ENCODE peak calls at places on chromosome 9, in eight cellular contexts. B is tibial artery; Z is GM23248; D is gastrocnemius medialis; O is adipocyte; K is tibial nerve; H is fibroblast of lung; P is CD4-positive, alpha-beta memory T cell. L is an unnamed sample. For H3K36me3 and H3K27me3, the result is how much of the 10 kb centered on the place peaks cover.

GRCh38 chr9:89670806-89671434 is 66.1 kb downstream of the GADD45G start:
- DNase-seq in B (no peak), Z (no peak), D (no peak), O (no peak), K (no peak), H (no peak), P (no peak), L (no peak)

GRCh38 chr9:19471737-19472648 is 63.2 kb downstream of the ACER2 start:
- DNase-seq in B (peak), Z (peak), D (peak), O (peak), K (no peak), H (peak), P (peak), L (peak)

GRCh38 chr9:35112257-35113020 is 3.2 kb downstream of the ATOSB start:
- DNase-seq in B (peak), Z (peak), D (no peak), O (peak), K (no peak), H (peak), P (no peak), L (peak)

GRCh38 chr9:19788614-19789271 is at the start of gene SLC24A2:
- DNase-seq in B (no peak), Z (no peak), D (no peak), O (no peak), K (no peak), H (no peak), P (no peak), L (no peak)

GRCh38 chr9:78644359-78644758 is 347.4 kb downstream of the PSAT1 start:
- DNase-seq in B (no peak), Z (peak), D (no peak), O (peak), K (no peak), H (no peak), P (no peak), L (no peak)

GRCh38 chr9:68996457-68996856 is 17.5 kb downstream of the PRKACG start:
- DNase-seq in B (no peak), Z (no peak), D (no peak), O (no peak), K (no peak), H (no peak), P (no peak), L (no peak)

GRCh38 chr9:84917366-84918063 is 248.0 kb downstream of the NTRK2 start:
- DNase-seq in B (no peak), Z (no peak), D (no peak), O (no peak), K (no peak), H (no peak), P (no peak), L (no peak)

GRCh38 chr9:131884222-131884621 is 144.3 kb upstream of the RAPGEF1 start:
- DNase-seq in B (no peak), Z (no peak), D (no peak), O (no peak), K (no peak), H (no peak), P (no peak), L (no peak)

GRCh38 chr9:85377751-85378289 is 363.9 kb downstream of the AGTPBP1 start:
- DNase-seq in B (no peak), Z (no peak), D (no peak), O (no peak), K (no peak), H (peak), P (no peak), L (no peak)

GRCh38 chr9:36572515-36573418 is at the start of gene MELK:
- DNase-seq in B (peak), Z (peak), D (peak), O (peak), K (peak), H (peak), P (peak), L (peak)

GRCh38 chr9:92636627-92637026 is 33.3 kb downstream of the IPPK start:
- DNase-seq in B (no peak), Z (no peak), D (no peak), O (no peak), K (no peak), H (no peak), P (no peak), L (no peak)

GRCh38 chr9:5622019-5622418 is 6.9 kb upstream of the RIC1 start:
- DNase-seq in B (no peak), Z (peak), D (no peak), O (peak), K (no peak), H (peak), P (no peak), L (peak)

GRCh38 chr9:118652258-118652657 is 717.0 kb downstream of the BRINP1 start:
- DNase-seq in B (no peak), Z (no peak), D (no peak), O (no peak), K (no peak), H (no peak), P (no peak), L (no peak)

GRCh38 chr9:82490019-82490499 is 501.5 kb downstream of the SPATA31D1 start:
- DNase-seq in B (no peak), Z (peak), D (no peak), O (peak), K (no peak), H (peak), P (no peak), L (peak)

DNA sequence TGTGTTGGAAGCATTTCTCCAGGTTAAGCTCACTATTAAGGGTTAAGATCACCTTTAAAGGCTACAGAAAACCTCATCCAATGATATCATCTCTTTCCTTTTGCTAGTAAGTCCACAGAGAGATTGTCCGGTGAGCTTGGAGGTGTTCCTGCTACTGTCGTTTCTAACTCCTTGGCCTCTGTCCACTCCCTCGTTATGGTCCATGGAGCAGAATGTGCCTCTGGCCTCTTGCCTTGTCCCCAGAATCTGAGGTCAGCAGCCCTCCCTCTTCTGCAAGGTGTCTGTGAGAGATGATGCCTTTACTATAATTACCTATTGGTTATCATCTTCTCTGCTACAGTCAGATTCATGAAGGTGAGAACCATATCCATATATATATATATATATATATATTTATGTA is 15.0 kb downstream of the ORM2 start:
- DNase-seq in B (no peak), Z (no peak), D (no peak), O (no peak), K (no peak), H (no peak), P (no peak), L (no peak)
- H3K36me3 ChIP-seq in B (half or more), Z (under half), D (under half), O (half or more), K (half or more), H (under half), P (half or more), L (under half)

DNA sequence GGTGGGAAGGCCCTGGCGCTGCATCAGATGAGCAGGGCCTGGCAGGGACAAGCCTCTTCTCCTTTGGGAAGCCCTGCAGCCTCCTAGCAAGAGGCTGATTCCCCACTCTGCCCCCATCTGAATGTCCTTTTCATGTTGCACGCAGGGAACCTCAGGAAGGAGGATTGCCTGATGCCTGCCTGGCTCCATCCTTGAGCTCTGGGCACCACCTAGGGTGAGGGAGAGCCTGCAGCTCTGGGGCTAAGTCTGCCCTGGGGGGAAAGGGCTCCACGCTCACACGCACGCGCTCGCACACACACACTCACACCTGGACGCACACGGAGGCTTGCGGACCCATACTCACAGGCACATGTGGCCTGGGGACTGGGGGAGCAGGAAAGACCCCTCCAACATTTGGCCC is 86.6 kb downstream of the LMX1B start:
- DNase-seq in B (no peak), Z (no peak), D (no peak), O (no peak), K (no peak), H (no peak), P (no peak), L (no peak)
- H3K27me3 ChIP-seq in B (half or more), Z (under half), D (under half), O (half or more), K (under half), H (under half), P (under half), L (under half)

DNA sequence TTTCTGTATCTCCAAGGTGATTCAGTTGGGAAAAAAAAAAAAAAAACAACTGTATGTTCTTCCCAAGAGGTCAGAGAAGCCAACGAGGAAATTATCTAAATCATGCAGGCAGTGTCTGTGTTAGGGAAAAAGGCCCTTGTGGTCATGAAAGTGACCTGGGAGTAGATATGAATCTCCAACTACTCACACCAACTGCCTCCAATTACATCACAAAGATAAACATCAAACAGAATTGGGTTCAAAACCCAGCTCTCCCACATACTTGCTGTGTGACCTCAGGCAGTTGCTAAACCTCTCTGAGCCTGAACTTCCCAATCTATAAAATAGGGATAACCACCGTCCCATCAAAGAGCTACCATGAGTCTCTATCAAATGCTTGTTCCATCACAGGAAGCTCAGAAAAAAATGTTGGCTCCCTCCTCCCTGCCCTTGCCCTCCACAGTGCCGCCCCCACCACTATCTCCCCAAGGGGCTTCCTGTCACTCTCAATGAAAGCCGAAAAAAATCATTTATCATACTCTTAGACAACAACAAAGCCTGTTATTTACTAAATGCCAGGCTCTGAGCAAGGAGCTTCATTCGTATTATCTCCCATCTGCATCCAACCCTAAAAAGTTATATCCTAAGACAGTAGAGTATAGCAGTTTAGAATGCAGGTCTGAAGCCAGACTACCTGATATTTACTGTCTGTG is 42.9 kb downstream of the CDK5RAP2 start:
- DNase-seq in B (no peak), Z (no peak), D (no peak), O (no peak), K (no peak), H (no peak), P (no peak), L (no peak)
- H3K36me3 ChIP-seq in B (half or more), Z (under half), D (under half), O (under half), K (under half), H (under half), P (half or more), L (under half)

GRCh38 chr9:91301161-91301560 is 60.6 kb downstream of the AUH start:
- DNase-seq in B (no peak), Z (peak), D (no peak), O (peak), K (no peak), H (peak), P (no peak), L (no peak)

GRCh38 chr9:91305596-91305995 is 56.1 kb downstream of the AUH start:
- DNase-seq in B (no peak), Z (no peak), D (no peak), O (no peak), K (no peak), H (no peak), P (no peak), L (no peak)

GRCh38 chr9:91306261-91306660 is 55.5 kb downstream of the AUH start:
- DNase-seq in B (no peak), Z (no peak), D (no peak), O (no peak), K (no peak), H (no peak), P (no peak), L (no peak)

GRCh38 chr9:91303741-91304140 is 58.0 kb downstream of the AUH start:
- DNase-seq in B (no peak), Z (no peak), D (no peak), O (no peak), K (no peak), H (no peak), P (no peak), L (no peak)

GRCh38 chr9:91302831-91303230 is 58.9 kb downstream of the AUH start:
- DNase-seq in B (no peak), Z (peak), D (no peak), O (peak), K (no peak), H (peak), P (no peak), L (peak)
- H3K27me3 ChIP-seq in B (under half), Z (under half), D (under half), O (under half), K (under half), H (under half), P (under half), L (under half)

GRCh38 chr9:33818832-33819500 is 2.0 kb downstream of the UBE2R2 start:
- DNase-seq in B (no peak), Z (peak), D (no peak), O (peak), K (no peak), H (peak), P (no peak), L (no peak)

GRCh38 chr9:33818167-33818831 is 1.3 kb downstream of the UBE2R2 start:
- DNase-seq in B (peak), Z (no peak), D (no peak), O (no peak), K (no peak), H (no peak), P (no peak), L (no peak)

GRCh38 chr9:33823801-33824200 is 6.8 kb downstream of the UBE2R2 start:
- DNase-seq in B (no peak), Z (no peak), D (no peak), O (no peak), K (no peak), H (no peak), P (no peak), L (no peak)

GRCh38 chr9:33817327-33818166 is 587 bp downstream of the UBE2R2 start:
- DNase-seq in B (peak), Z (peak), D (peak), O (peak), K (peak), H (peak), P (peak), L (peak)

GRCh38 chr9:33820231-33820745 is 3.3 kb downstream of the UBE2R2 start:
- DNase-seq in B (no peak), Z (peak), D (no peak), O (peak), K (no peak), H (no peak), P (no peak), L (no peak)
- H3K36me3 ChIP-seq in B (under half), Z (under half), D (under half), O (under half), K (under half), H (under half), P (under half), L (under half)

GRCh38 chr9:124187311-124187710 is 70.4 kb upstream of the NEK6 start:
- DNase-seq in B (no peak), Z (no peak), D (no peak), O (no peak), K (no peak), H (no peak), P (no peak), L (no peak)

GRCh38 chr9:124179196-124180071 is 78.3 kb upstream of the NEK6 start:
- DNase-seq in B (no peak), Z (no peak), D (no peak), O (no peak), K (no peak), H (no peak), P (no peak), L (no peak)

GRCh38 chr9:124180557-124180956 is 77.2 kb upstream of the NEK6 start:
- DNase-seq in B (peak), Z (peak), D (peak), O (peak), K (peak), H (peak), P (no peak), L (no peak)

GRCh38 chr9:124182741-124183140 is 75.0 kb upstream of the NEK6 start:
- DNase-seq in B (no peak), Z (no peak), D (no peak), O (no peak), K (no peak), H (no peak), P (no peak), L (no peak)

DNA sequence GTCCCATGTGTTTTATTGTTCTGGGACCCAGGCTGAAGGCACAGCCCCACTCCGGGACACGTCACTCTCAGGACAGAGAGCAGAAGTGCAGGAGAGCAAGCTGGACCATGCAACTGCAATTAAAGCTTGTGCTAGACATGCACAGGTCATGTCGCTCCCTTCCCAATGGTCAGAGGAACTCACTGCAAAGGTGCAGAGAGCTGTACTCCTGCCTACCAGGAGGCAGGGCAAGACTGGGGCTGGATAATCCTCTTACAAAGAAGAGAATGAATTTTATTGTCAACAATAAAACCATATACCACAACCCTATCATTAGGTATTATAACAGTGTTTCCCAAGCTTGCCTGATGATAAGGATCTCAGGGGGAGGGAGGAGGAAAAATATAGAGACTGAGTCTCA is 74.0 kb upstream of the NEK6 start:
- DNase-seq in B (no peak), Z (no peak), D (no peak), O (no peak), K (no peak), H (no peak), P (no peak), L (no peak)
- H3K27me3 ChIP-seq in B (half or more), Z (under half), D (under half), O (under half), K (under half), H (under half), P (under half), L (under half)

GRCh38 chr9:3730527-3730926 is 204.7 kb upstream of the RFX3 start:
- DNase-seq in B (no peak), Z (no peak), D (no peak), O (no peak), K (no peak), H (no peak), P (no peak), L (no peak)
- H3K36me3 ChIP-seq in B (under half), Z (under half), D (under half), O (under half), K (under half), H (under half), P (under half), L (under half)

L was measured in brain microvascular endothelial cell.